ENCODE peak calls at places on chromosomes 5 and 9, in four cellular contexts. I, F, E and L are unnamed samples.
A peak's percentile ranks its signal among the peaks of the same experiment; 100 is the strongest.

GRCh38 chr5:10266839-10267238 is 16.8 kb downstream of the CCT5 start:
- DNase-seq in I (no peak), F (no peak), E (no peak), L (no peak)

GRCh38 chr9:84748112-84748511 is 78.6 kb downstream of the NTRK2 start:
- DNase-seq in I (no peak), F (no peak), E (no peak), L (no peak)

GRCh38 chr5:177271113-177271512 is 32.4 kb downstream of the RAB24 start:
- DNase-seq in I (no peak), F (no peak), E (no peak), L (no peak)

GRCh38 chr5:119346404-119346803 is 9.4 kb upstream of the TNFAIP8 start:
- DNase-seq in I (no peak), F (no peak), E (no peak), L (no peak)

GRCh38 chr9:120348951-120349429 is 231.0 kb downstream of the CDK5RAP2 start:
- DNase-seq in I (no peak), F (peak; percentile 18), E (no peak), L (no peak)

GRCh38 chr5:1555011-1555807 is 31.4 kb upstream of the LPCAT1 start:
- DNase-seq in I (no peak), F (peak; percentile 13), E (no peak), L (no peak)

GRCh38 chr9:78614892-78615291 is 318.0 kb downstream of the PSAT1 start:
- DNase-seq in I (no peak), F (no peak), E (no peak), L (no peak)

GRCh38 chr9:88706193-88707112 is 171.5 kb downstream of the NXNL2 start:
- DNase-seq in I (no peak), F (no peak), E (no peak), L (no peak)

GRCh38 chr5:16548115-16548514 is 68.7 kb downstream of the RETREG1 start:
- DNase-seq in I (no peak), F (no peak), E (no peak), L (no peak)

GRCh38 chr5:177354716-177355115 is 3.0 kb upstream of the RGS14 start:
- DNase-seq in I (peak; percentile 15), F (no peak), E (no peak), L (no peak)

GRCh38 chr5:78908173-78908901 is 76.8 kb downstream of the ARSB start:
- DNase-seq in I (no peak), F (peak; percentile 75), E (peak; percentile 72), L (no peak)

GRCh38 chr5:127963931-127964330 is 119.6 kb upstream of the SLC12A2 start:
- DNase-seq in I (no peak), F (no peak), E (no peak), L (no peak)

GRCh38 chr9:126378761-126379160 is 52.1 kb downstream of the MVB12B start:
- DNase-seq in I (no peak), F (no peak), E (no peak), L (no peak)

GRCh38 chr5:132250547-132250946 is 6.9 kb upstream of the PDLIM4 start:
- DNase-seq in I (no peak), F (no peak), E (no peak), L (no peak)

GRCh38 chr9:128218518-128219389 is 15.6 kb downstream of the DNM1 start:
- DNase-seq in I (peak; percentile 94), F (no peak), E (peak; percentile 95), L (peak; percentile 83)

GRCh38 chr5:93658044-93658443 is 75.0 kb downstream of the NR2F1 start:
- DNase-seq in I (no peak), F (no peak), E (no peak), L (no peak)

GRCh38 chr5:40485021-40485998 is 194.4 kb upstream of the PTGER4 start:
- DNase-seq in I (no peak), F (no peak), E (no peak), L (no peak)

GRCh38 chr5:34053133-34053532 is 10.1 kb upstream of the C1QTNF3 start:
- DNase-seq in I (no peak), F (no peak), E (no peak), L (no peak)

GRCh38 chr9:69637801-69638200 is 34.4 kb downstream of the APBA1 start:
- DNase-seq in I (no peak), F (no peak), E (no peak), L (no peak)

GRCh38 chr5:139696167-139696893 is 48.2 kb downstream of the CXXC5 start:
- DNase-seq in I (no peak), F (no peak), E (no peak), L (no peak)

GRCh38 chr9:111271481-111272080 is 58.4 kb downstream of the OR2K2 start:
- DNase-seq in I (no peak), F (no peak), E (no peak), L (no peak)

GRCh38 chr5:2759696-2760461 is 8.4 kb upstream of the IRX2 start:
- DNase-seq in I (no peak), F (no peak), E (no peak), L (no peak)

GRCh38 chr5:132495063-132495671 is 4.6 kb upstream of the IRF1 start:
- DNase-seq in I (peak; percentile 77), F (no peak), E (peak; percentile 16), L (no peak)

GRCh38 chr5:178489281-178489976 is 100.8 kb downstream of the COL23A1 start:
- DNase-seq in I (no peak), F (no peak), E (no peak), L (no peak)

GRCh38 chr9:801399-802071 is 40.0 kb upstream of the DMRT1 start:
- DNase-seq in I (no peak), F (no peak), E (no peak), L (no peak)

GRCh38 chr9:116193636-116194035 is 40.0 kb downstream of the PAPPA start:
- DNase-seq in I (no peak), F (no peak), E (no peak), L (no peak)

GRCh38 chr5:181260720-181261319 is at the start of gene TRIM52:
- DNase-seq in I (peak; percentile 94), F (no peak), E (peak; percentile 95), L (peak; percentile 92)

GRCh38 chr9:7338586-7339281 is 460.8 kb downstream of the DMAC1 start:
- DNase-seq in I (no peak), F (no peak), E (no peak), L (no peak)

GRCh38 chr9:129175825-129176633 is 2.0 kb downstream of the IER5L start:
- DNase-seq in I (peak; percentile 70), F (peak; percentile 24), E (peak; percentile 84), L (peak; percentile 48)

GRCh38 chr9:135612437-135612836 is 26.9 kb downstream of the GLT6D1 start:
- DNase-seq in I (no peak), F (no peak), E (no peak), L (no peak)

GRCh38 chr9:93231121-93231694 is 47.3 kb downstream of the WNK2 start:
- DNase-seq in I (no peak), F (no peak), E (peak; percentile 67), L (no peak)

GRCh38 chr9:111728143-111728542 is 66.6 kb downstream of the SHOC1 start:
- DNase-seq in I (no peak), F (no peak), E (no peak), L (no peak)

GRCh38 chr9:126752376-126752775 is 52.5 kb upstream of the ZBTB43 start:
- DNase-seq in I (no peak), F (no peak), E (no peak), L (no peak)

GRCh38 chr5:107472620-107473064 is 198.1 kb downstream of the EFNA5 start:
- DNase-seq in I (no peak), F (peak; percentile 69), E (no peak), L (no peak)

GRCh38 chr5:78420548-78420947 is 60.1 kb downstream of the SCAMP1 start:
- DNase-seq in I (no peak), F (no peak), E (no peak), L (no peak)

GRCh38 chr5:43019615-43020293 is 20.4 kb downstream of the ANXA2R start:
- DNase-seq in I (peak; percentile 94), F (peak; percentile 48), E (peak; percentile 64), L (peak; percentile 89)

GRCh38 chr5:149853019-149853648 is 91.5 kb downstream of the PDE6A start:
- DNase-seq in I (no peak), F (peak; percentile 49), E (peak; percentile 80), L (no peak)